ENCODE peak calls at places on chromosomes 6 and 20, in six cellular contexts. N is tibial artery, L is cardiac muscle cell, H is cardiac fibroblast, P is DND-41, Z is epithelial cell of esophagus. M is an unnamed sample.

GRCh38 chr6:37867756-37868446 is 48.4 kb downstream of the ZFAND3 start:
- DNase-seq in P (no peak), Z (no peak), N (no peak), H (no peak), L (no peak), M (no peak)

GRCh38 chr20:25136643-25137559 is 55.0 kb upstream of the VSX1 start:
- DNase-seq in N (peak), Z (peak), L (peak), P (no peak), H (peak), M (no peak)

GRCh38 chr20:5602346-5602745 is 147.9 kb upstream of the SHLD1 start:
- DNase-seq in H (peak), Z (no peak), N (no peak), P (no peak), L (peak), M (no peak)

GRCh38 chr20:61933481-61933950 is 132.2 kb downstream of the TAF4 start:
- DNase-seq in L (no peak), N (no peak), H (no peak), P (no peak), Z (no peak), M (no peak)

GRCh38 chr6:17385660-17386059 is 7.7 kb upstream of the CAP2 start:
- DNase-seq in L (peak), H (peak), P (no peak), Z (peak), N (no peak), M (no peak)

GRCh38 chr6:39314273-39314790 is at the start of gene KCNK17:
- DNase-seq in Z (no peak), L (no peak), P (peak), H (no peak), N (no peak), M (no peak)

GRCh38 chr20:54189630-54190029 is 15.8 kb upstream of the CYP24A1 start:
- DNase-seq in H (no peak), L (no peak), Z (peak), P (no peak), N (no peak), M (no peak)

GRCh38 chr20:53966774-53967398 is 103.5 kb downstream of the BCAS1 start:
- DNase-seq in P (no peak), L (no peak), N (no peak), Z (no peak), H (no peak), M (no peak)

GRCh38 chr6:74277749-74278148 is 581.7 kb downstream of the CD109 start:
- DNase-seq in H (peak), L (peak), N (no peak), P (no peak), Z (peak), M (no peak)

GRCh38 chr6:3229566-3230274 is 2.3 kb upstream of the TUBB2B start:
- DNase-seq in P (no peak), N (no peak), L (no peak), H (no peak), Z (no peak), M (no peak)

GRCh38 chr6:124356276-124356810 is 552.7 kb downstream of the NKAIN2 start:
- DNase-seq in H (no peak), N (no peak), L (no peak), Z (no peak), P (no peak), M (no peak)

GRCh38 chr20:44030394-44030793 is 115.7 kb downstream of the TOX2 start:
- DNase-seq in Z (no peak), P (peak), L (no peak), N (no peak), H (no peak), M (no peak)

GRCh38 chr6:12238191-12238590 is 52.0 kb upstream of the EDN1 start:
- DNase-seq in H (no peak), L (no peak), Z (no peak), N (no peak), P (no peak), M (no peak)

GRCh38 chr6:92427408-92427905 is 991.9 kb downstream of the EPHA7 start:
- DNase-seq in H (no peak), L (no peak), N (no peak), Z (no peak), P (no peak), M (no peak)

GRCh38 chr6:143406673-143407072 is 43.8 kb downstream of the ADAT2 start:
- DNase-seq in L (no peak), N (no peak), P (no peak), H (no peak), Z (no peak), M (no peak)

GRCh38 chr20:37336369-37337207 is 9.4 kb upstream of the SRC start:
- DNase-seq in Z (no peak), P (peak), H (peak), L (peak), N (no peak), M (no peak)

GRCh38 chr6:146364816-146365594 is 178.6 kb upstream of the RAB32 start:
- DNase-seq in L (no peak), N (no peak), H (no peak), P (no peak), Z (peak), M (no peak)

GRCh38 chr6:28643017-28643740 is 117.5 kb downstream of the GPX5 start:
- DNase-seq in Z (peak), P (no peak), N (no peak), H (peak), L (peak), M (peak)

GRCh38 chr6:110756817-110757216 is 58.5 kb downstream of the CDK19 start:
- DNase-seq in P (no peak), H (no peak), N (no peak), Z (no peak), L (no peak), M (no peak)

GRCh38 chr6:35668708-35669440 is 19.8 kb downstream of the FKBP5 start:
- DNase-seq in P (no peak), Z (no peak), L (peak), H (peak), N (no peak), M (no peak)

GRCh38 chr6:7922596-7922995 is 12.0 kb upstream of the TXNDC5 start:
- DNase-seq in Z (no peak), N (no peak), P (no peak), H (peak), L (peak), M (no peak)

GRCh38 chr6:130981409-130981808 is 81.6 kb downstream of the EPB41L2 start:
- DNase-seq in L (peak), N (no peak), P (no peak), Z (no peak), H (peak), M (no peak)

GRCh38 chr6:130752292-130752691 is 74.9 kb upstream of the SMLR1 start:
- DNase-seq in H (peak), Z (no peak), N (no peak), L (no peak), P (no peak), M (no peak)

GRCh38 chr20:3563113-3563512 is 92.3 kb downstream of the ATRN start:
- DNase-seq in H (no peak), P (no peak), L (no peak), Z (no peak), N (no peak), M (no peak)

GRCh38 chr6:80269331-80269730 is 162.9 kb downstream of the BCKDHB start:
- DNase-seq in H (no peak), N (no peak), L (no peak), Z (no peak), P (no peak), M (no peak)

GRCh38 chr20:16951876-16952275 is 203.7 kb downstream of the OTOR start:
- DNase-seq in N (no peak), L (no peak), Z (no peak), P (no peak), H (no peak), M (peak)

GRCh38 chr6:31815025-31815838 is at the start of the genes HSPA1A and HSPA1L:
- DNase-seq in Z (peak), N (peak), P (no peak), H (peak), L (peak), M (no peak)

GRCh38 chr6:4660377-4661321 is 115.6 kb upstream of the CDYL start:
- DNase-seq in N (peak), Z (no peak), L (no peak), H (no peak), P (no peak), M (no peak)
- H3K4me3 ChIP-seq in N (no peak), Z (no peak), L (no peak), H (no peak), P (no peak), M (no peak)

DNA sequence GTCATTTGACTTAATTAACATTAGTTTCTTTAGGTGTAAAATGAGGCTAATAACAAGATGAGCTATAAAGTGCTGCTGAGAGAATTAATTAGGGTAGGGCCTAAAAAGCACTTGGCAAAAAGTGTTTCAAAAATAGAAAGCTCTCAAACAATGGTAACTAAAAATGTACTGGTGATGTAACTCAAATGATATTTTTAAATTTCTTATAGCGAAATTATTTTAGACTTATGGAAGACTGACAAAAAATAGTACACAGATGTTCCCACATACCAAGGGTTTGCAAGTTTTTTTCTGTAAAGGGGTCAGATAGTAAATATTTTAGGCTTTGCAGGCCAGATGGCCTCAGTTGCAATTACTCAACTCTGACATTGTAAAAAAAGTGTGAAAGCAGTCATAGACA is 190.7 kb upstream of the UFL1 start:
- DNase-seq in P (no peak), L (no peak), Z (no peak), H (no peak), N (no peak), M (no peak)
- TF ChIP-seq CTCF in P (no peak), L (no peak), Z (no peak), H (no peak), N (no peak), M (no peak)

GRCh38 chr6:44004136-44004535 is 123.1 kb downstream of the MRPL14 start:
- DNase-seq in N (no peak), P (no peak), H (no peak), Z (no peak), L (no peak), M (no peak)

GRCh38 chr6:44001318-44001868 is 125.9 kb downstream of the MRPL14 start:
- DNase-seq in N (no peak), P (peak), L (peak), H (no peak), Z (peak), M (no peak)

GRCh38 chr6:44002071-44002590 is 125.1 kb downstream of the MRPL14 start:
- DNase-seq in Z (no peak), P (no peak), H (no peak), N (no peak), L (peak), M (no peak)

GRCh38 chr6:44003345-44004061 is 123.7 kb downstream of the MRPL14 start:
- DNase-seq in N (no peak), P (no peak), Z (no peak), L (no peak), H (no peak), M (no peak)

GRCh38 chr6:44002591-44003344 is 124.5 kb downstream of the MRPL14 start:
- DNase-seq in Z (peak), N (no peak), H (peak), L (peak), P (no peak), M (no peak)
- H3K4me3 ChIP-seq in Z (peak), N (peak), H (peak), L (peak), P (no peak), M (no peak)

GRCh38 chr20:34753706-34754461 is 49.7 kb downstream of the TP53INP2 start:
- DNase-seq in N (no peak), Z (peak), H (no peak), L (no peak), P (no peak), M (no peak)
- TF ChIP-seq CTCF in N (no peak), Z (peak), H (no peak), L (no peak), P (no peak), M (no peak)

GRCh38 chr6:125688138-125688537 is 61.3 kb upstream of the HEY2 start:
- DNase-seq in L (no peak), P (no peak), N (no peak), Z (no peak), H (no peak), M (no peak)
- H3K4me3 ChIP-seq in L (no peak), P (no peak), N (no peak), Z (no peak), H (no peak), M (no peak)

GRCh38 chr6:163218361-163218894 is 196.1 kb upstream of the QKI start:
- DNase-seq in H (no peak), N (no peak), Z (no peak), P (no peak), L (no peak), M (no peak)

GRCh38 chr6:163209005-163209404 is 205.5 kb upstream of the QKI start:
- DNase-seq in N (no peak), P (no peak), Z (no peak), H (no peak), L (no peak), M (no peak)

GRCh38 chr6:163212123-163212522 is 202.4 kb upstream of the QKI start:
- DNase-seq in P (no peak), Z (no peak), L (no peak), N (no peak), H (no peak), M (no peak)

DNA sequence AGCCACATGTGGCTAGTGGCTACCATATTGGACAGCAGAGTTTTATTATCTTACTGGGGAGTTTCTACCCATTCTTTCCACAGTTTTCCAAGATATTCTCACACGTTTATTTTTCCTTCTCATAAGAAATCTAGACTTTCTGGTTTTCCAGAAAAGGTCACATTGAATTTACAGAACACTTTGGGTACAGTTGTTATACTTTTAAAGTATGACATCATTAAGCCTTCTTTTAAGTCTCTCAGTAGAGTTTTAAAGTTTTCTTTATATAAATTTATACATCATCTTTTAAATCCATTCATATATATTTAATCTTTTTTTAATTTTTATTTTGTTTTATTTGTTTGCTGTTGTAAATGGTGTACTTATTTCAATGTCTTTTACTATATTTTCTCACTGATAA is 200.3 kb upstream of the QKI start:
- DNase-seq in L (no peak), N (no peak), P (no peak), H (no peak), Z (no peak), M (no peak)
- TF ChIP-seq CTCF in L (no peak), N (no peak), P (no peak), H (no peak), Z (no peak), M (no peak)

GRCh38 chr20:50308513-50309279 is 118.1 kb downstream of the CEBPB start:
- DNase-seq in Z (peak), H (peak), N (peak), P (no peak), L (peak), M (no peak)
- H3K4me3 ChIP-seq in Z (no peak), H (no peak), N (no peak), P (no peak), L (no peak), M (no peak)

GRCh38 chr6:78808933-78809332 is 58.4 kb upstream of the IRAK1BP1 start:
- DNase-seq in H (no peak), Z (no peak), P (no peak), N (no peak), L (no peak), M (no peak)

GRCh38 chr6:78810698-78811097 is 56.7 kb upstream of the IRAK1BP1 start:
- DNase-seq in Z (peak), P (no peak), H (peak), L (peak), N (no peak), M (peak)

GRCh38 chr6:78808356-78808891 is 58.9 kb upstream of the IRAK1BP1 start:
- DNase-seq in Z (no peak), P (no peak), N (no peak), L (no peak), H (no peak), M (no peak)

DNA sequence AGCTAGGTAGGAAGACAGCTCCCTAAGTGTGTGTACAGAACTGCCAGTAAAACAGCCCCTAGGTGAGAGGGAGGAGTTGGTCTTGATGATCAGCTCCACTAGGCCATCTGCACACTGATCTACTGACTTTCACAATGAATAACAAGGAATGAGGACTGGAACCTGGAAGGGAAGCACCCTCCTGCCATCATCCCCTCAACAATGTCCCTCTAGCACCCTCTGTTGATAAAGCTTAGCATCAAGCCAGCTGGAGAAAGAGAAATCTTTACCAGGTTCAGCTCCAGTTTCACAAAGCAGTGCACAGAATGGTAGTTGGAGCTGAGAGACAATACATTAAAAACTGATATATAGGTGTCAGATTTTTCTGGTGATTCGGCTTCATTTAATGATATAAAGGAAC is 57.2 kb upstream of the IRAK1BP1 start:
- DNase-seq in Z (peak), H (peak), N (no peak), L (peak), P (no peak), M (peak)
- TF ChIP-seq CTCF in Z (peak), H (peak), N (no peak), L (peak), P (peak), M (peak)

GRCh38 chr20:47748851-47749250 is 36.4 kb downstream of the SULF2 start:
- DNase-seq in Z (no peak), N (no peak), L (no peak), P (peak), H (peak), M (no peak)
- H3K4me3 ChIP-seq in Z (no peak), N (no peak), L (no peak), P (no peak), H (no peak), M (no peak)

DNA sequence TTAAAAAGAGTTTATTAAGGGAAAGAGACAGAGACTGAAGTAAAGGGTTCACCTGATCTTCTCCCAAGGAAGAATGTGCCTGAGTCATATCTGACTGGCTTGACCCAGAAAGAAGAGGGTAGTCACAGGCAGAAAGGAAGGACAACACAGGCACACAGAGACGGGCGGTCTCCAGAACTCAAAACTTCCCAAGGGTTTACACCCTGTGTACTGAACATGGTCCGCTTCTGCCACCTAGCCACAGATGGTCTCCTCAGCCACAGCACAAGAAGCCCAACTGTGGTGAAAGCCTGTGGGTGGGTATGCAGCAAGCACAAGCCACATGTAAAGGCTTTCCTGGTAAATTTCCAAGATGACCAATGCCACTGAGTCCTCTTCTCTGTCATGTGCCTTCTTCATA is 17.2 kb downstream of the UNC5CL start:
- DNase-seq in N (no peak), P (no peak), H (peak), Z (peak), L (peak), M (no peak)
- TF ChIP-seq CTCF in N (no peak), P (peak), H (no peak), Z (peak), L (peak), M (peak)

M was measured in LNCaP clone FGC.